ENCODE peak calls at places on chromosomes 1 and 21, in ten cellular contexts. T is ovary, Y is adrenal gland, R is body of pancreas, S is stomach, P is esophagus muscularis mucosa, N is A549, F is breast epithelium, D is testis, V is prostate gland. K is an unnamed sample.
A peak's percentile ranks its signal among the peaks of the same experiment; 100 is the strongest.

GRCh38 chr1:200386416-200386815 is 23.4 kb downstream of the ZNF281 start:
- DNase-seq in D (no peak), T (no peak), V (no peak), R (no peak), S (no peak), N (no peak), Y (no peak), P (no peak), F (no peak), K (no peak)

GRCh38 chr1:234969630-234970370 is 158.8 kb downstream of the TOMM20 start:
- DNase-seq in N (no peak), D (peak; percentile 68), S (peak; percentile 63), T (peak; percentile 79), F (no peak), R (peak; percentile 83), V (no peak), P (no peak), Y (peak; percentile 77), K (peak; percentile 33)

GRCh38 chr1:56061824-56062223 is 517.5 kb downstream of the PLPP3 start:
- DNase-seq in R (no peak), F (no peak), V (no peak), S (no peak), D (no peak), N (no peak), T (no peak), P (no peak), Y (no peak), K (no peak)

GRCh38 chr1:60915441-60915840 is 166.9 kb upstream of the NFIA start:
- DNase-seq in T (no peak), Y (no peak), D (no peak), N (no peak), S (no peak), V (no peak), F (no peak), R (no peak), P (no peak), K (no peak)

GRCh38 chr1:204649756-204650155 is 35.8 kb downstream of the LRRN2 start:
- DNase-seq in Y (no peak), D (no peak), S (no peak), T (no peak), R (no peak), V (peak; percentile 21), N (no peak), F (no peak), P (no peak), K (no peak)

GRCh38 chr1:65812065-65812464 is 19.4 kb downstream of the PDE4B start:
- DNase-seq in T (no peak), R (peak; percentile 57), P (no peak), D (peak; percentile 18), S (no peak), V (no peak), Y (peak; percentile 64), F (no peak), N (no peak), K (peak; percentile 23)

GRCh38 chr21:36704281-36704957 is 5.5 kb downstream of the SIM2 start:
- DNase-seq in S (no peak), T (no peak), N (no peak), R (no peak), P (no peak), F (no peak), D (no peak), Y (no peak), V (no peak), K (no peak)

GRCh38 chr1:23875382-23875781 is 7.3 kb upstream of the FUCA1 start:
- DNase-seq in R (no peak), V (no peak), N (no peak), T (no peak), D (no peak), F (no peak), P (no peak), Y (no peak), S (no peak), K (no peak)

GRCh38 chr1:31183927-31184554 is 55.6 kb downstream of the NKAIN1 start:
- DNase-seq in T (no peak), S (peak; percentile 36), P (no peak), D (peak; percentile 55), Y (no peak), V (peak; percentile 38), R (peak; percentile 47), N (peak; percentile 43), F (no peak), K (no peak)

GRCh38 chr1:176942346-176942745 is 222.2 kb downstream of the ASTN1 start:
- DNase-seq in N (no peak), R (no peak), T (no peak), S (no peak), D (no peak), V (no peak), P (no peak), Y (no peak), F (no peak), K (no peak)

GRCh38 chr1:168732736-168733135 is 3.7 kb upstream of the DPT start:
- DNase-seq in T (no peak), Y (no peak), F (no peak), V (no peak), R (no peak), S (no peak), N (no peak), D (no peak), P (no peak), K (no peak)

GRCh38 chr1:236850580-236850979 is 55.5 kb downstream of the MTR start:
- DNase-seq in Y (no peak), N (no peak), V (no peak), S (no peak), F (no peak), T (no peak), D (no peak), R (no peak), P (no peak), K (no peak)

GRCh38 chr1:59116920-59117542 is 179.9 kb upstream of the FGGY start:
- DNase-seq in Y (no peak), P (peak; percentile 57), V (no peak), D (no peak), R (no peak), T (no peak), N (no peak), S (no peak), F (no peak), K (no peak)

GRCh38 chr21:28937737-28938136 is 54.9 kb downstream of the LTN1 start:
- DNase-seq in R (no peak), P (no peak), D (no peak), S (no peak), F (no peak), Y (no peak), T (no peak), N (no peak), V (no peak), K (no peak)

GRCh38 chr1:97137862-97138514 is 416.4 kb downstream of the PTBP2 start:
- DNase-seq in T (no peak), R (peak; percentile 77), V (peak; percentile 44), P (no peak), F (no peak), N (peak; percentile 5), S (no peak), Y (peak; percentile 16), D (peak; percentile 69), K (peak; percentile 12)

DNA sequence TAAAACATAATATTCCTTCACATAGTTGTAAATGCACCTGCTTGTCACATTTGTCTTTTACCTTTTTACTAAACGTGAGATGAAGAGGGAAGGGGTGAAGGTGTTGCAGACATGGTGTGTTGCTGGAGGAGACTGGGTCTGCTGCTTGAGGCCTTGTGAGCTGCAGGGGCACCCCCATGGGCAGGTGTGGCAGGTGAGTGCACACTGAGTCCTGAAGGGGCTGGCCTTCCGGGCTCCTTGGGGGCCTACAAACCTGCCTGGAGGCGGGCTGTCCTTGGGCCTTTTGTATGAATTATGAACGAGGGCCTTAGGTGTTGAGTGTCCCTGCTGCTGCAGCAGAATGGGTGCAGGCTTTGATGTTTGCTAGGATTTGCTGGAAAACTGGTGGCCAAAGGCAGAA is 3.8 kb downstream of the PCNT start:
- DNase-seq in D (no peak), R (no peak), N (no peak), Y (no peak), F (no peak), P (no peak), V (no peak), S (no peak), T (no peak), K (no peak)
- TF ChIP-seq POLR2A in D (no peak), R (no peak), N (no peak), Y (no peak), F (no peak), P (no peak), V (no peak), S (no peak), T (no peak), K (no peak)

GRCh38 chr1:28258628-28259251 is 578 bp upstream of the SESN2 start:
- DNase-seq in S (no peak), Y (no peak), R (no peak), D (peak; percentile 33), F (no peak), T (no peak), N (no peak), P (no peak), V (no peak), K (no peak)

GRCh38 chr1:28259252-28259934 is at the start of gene SESN2:
- DNase-seq in F (peak; percentile 99), P (peak; percentile 100), R (peak; percentile 99), T (peak; percentile 99), S (peak; percentile 100), D (peak; percentile 99), N (peak; percentile 85), Y (peak; percentile 99), V (peak; percentile 99), K (peak; percentile 89)

GRCh38 chr1:28257736-28258135 is 1.6 kb upstream of the SESN2 start:
- DNase-seq in V (no peak), T (no peak), D (no peak), P (no peak), R (no peak), F (no peak), N (no peak), S (no peak), Y (no peak), K (no peak)

GRCh38 chr1:28260803-28261174 is 1.5 kb downstream of the SESN2 start:
- DNase-seq in N (no peak), F (no peak), S (no peak), V (no peak), D (no peak), P (no peak), Y (no peak), R (no peak), T (no peak), K (no peak)

GRCh38 chr1:28259935-28260802 is 851 bp downstream of the SESN2 start:
- DNase-seq in F (peak; percentile 73), V (peak; percentile 84), T (peak; percentile 88), D (peak; percentile 82), Y (peak; percentile 76), P (no peak), N (peak; percentile 22), R (peak; percentile 78), S (peak; percentile 75), K (no peak)
- TF ChIP-seq POLR2A in F (no peak), V (peak; percentile 35), T (peak; percentile 12), D (no peak), Y (no peak), P (no peak), N (peak; percentile 2), R (no peak), S (no peak), K (no peak)

GRCh38 chr1:247336390-247336789 is 4.7 kb upstream of the ZNF496 start:
- DNase-seq in R (no peak), T (no peak), P (no peak), V (no peak), F (no peak), D (no peak), Y (no peak), N (no peak), S (no peak), K (no peak)
- TF ChIP-seq POLR2A in R (no peak), T (no peak), P (no peak), V (no peak), F (no peak), D (no peak), Y (no peak), N (no peak), S (no peak), K (no peak)

GRCh38 chr1:118717893-118718292 is 270.2 kb downstream of the TBX15 start:
- DNase-seq in P (no peak), V (no peak), F (no peak), R (no peak), T (no peak), Y (no peak), N (no peak), S (no peak), D (no peak), K (no peak)
- TF ChIP-seq POLR2A in P (no peak), V (no peak), F (no peak), R (no peak), T (no peak), Y (no peak), N (no peak), S (no peak), D (no peak), K (no peak)